ENCODE peak calls at places on chromosomes 12 and 14, in six cellular contexts. Q is WTC11, S is K562, D is HepG2, R is SK-N-SH, H is IMR-90. L is an unnamed sample.
A peak's percentile ranks its signal among the peaks of the same experiment; 100 is the strongest.

GRCh38 chr14:20302042-20302761 is 3.5 kb downstream of the TTC5 start:
- DNase-seq in Q (no peak), S (peak; percentile 44), D (no peak), R (no peak), H (peak; percentile 61), L (no peak)

GRCh38 chr12:21697829-21698630 is 40.4 kb upstream of the LDHB start:
- DNase-seq in Q (no peak), S (no peak), D (peak; percentile 7), R (peak; percentile 22), H (peak; percentile 48), L (peak; percentile 42)

GRCh38 chr12:29306682-29307081 is 74.3 kb downstream of the ERGIC2 start:
- DNase-seq in Q (no peak), S (no peak), D (no peak), R (no peak), H (no peak), L (no peak)

GRCh38 chr14:24198845-24199524 is 3.7 kb upstream of the TM9SF1 start:
- DNase-seq in Q (no peak), S (no peak), D (no peak), R (no peak), H (no peak), L (no peak)

GRCh38 chr14:64717870-64718269 is 13.6 kb downstream of the PLEKHG3 start:
- DNase-seq in Q (peak; percentile 10), S (no peak), D (no peak), R (no peak), H (peak; percentile 20), L (peak; percentile 56)

GRCh38 chr14:53183611-53184010 is 30.5 kb upstream of the DDHD1 start:
- DNase-seq in Q (no peak), S (no peak), D (no peak), R (no peak), H (no peak), L (no peak)

GRCh38 chr14:74636424-74637183 is 24.6 kb upstream of the LTBP2 start:
- DNase-seq in Q (no peak), S (no peak), D (no peak), R (no peak), H (no peak), L (no peak)

GRCh38 chr14:94940263-94940993 is 170.5 kb upstream of the GSC start:
- DNase-seq in Q (no peak), S (no peak), D (no peak), R (no peak), H (no peak), L (no peak)

GRCh38 chr12:57603758-57604453 is 718 bp upstream of the DTX3 start:
- DNase-seq in Q (no peak), S (no peak), D (no peak), R (no peak), H (peak; percentile 39), L (no peak)

GRCh38 chr12:26126340-26127284 is 1.8 kb upstream of the BHLHE41 start:
- DNase-seq in Q (peak; percentile 83), S (peak; percentile 49), D (peak; percentile 28), R (peak; percentile 90), H (peak; percentile 80), L (peak; percentile 78)

GRCh38 chr12:3199551-3200031 is 122.4 kb downstream of the TSPAN9 start:
- DNase-seq in Q (peak; percentile 52), S (no peak), D (no peak), R (peak; percentile 82), H (peak; percentile 59), L (peak; percentile 25)
- TF ChIP-seq USF2 in Q (peak; percentile 10), S (no peak), D (no peak), R (no peak), H (peak; percentile 40), L (no peak)

DNA sequence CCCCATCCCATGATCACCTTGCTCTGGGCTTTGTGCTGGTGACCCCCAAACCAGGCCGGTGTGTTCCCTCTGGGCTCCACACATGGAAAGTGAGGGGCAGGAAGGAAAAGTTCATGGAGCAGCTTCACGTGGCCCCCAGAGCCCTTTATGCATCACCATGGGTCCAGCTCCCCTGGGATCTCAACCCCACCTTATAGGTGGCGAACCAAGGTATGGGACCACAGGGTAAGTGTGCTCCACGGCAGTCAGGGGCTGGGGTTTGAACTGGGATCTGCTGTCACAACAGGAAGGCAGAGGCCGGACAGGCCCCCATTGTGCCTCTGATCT is 7.4 kb upstream of the BEGAIN start:
- DNase-seq in Q (peak; percentile 9), S (no peak), D (no peak), R (no peak), H (no peak), L (no peak)
- TF ChIP-seq USF2 in Q (no peak), S (no peak), D (no peak), R (no peak), H (no peak), L (no peak)

DNA sequence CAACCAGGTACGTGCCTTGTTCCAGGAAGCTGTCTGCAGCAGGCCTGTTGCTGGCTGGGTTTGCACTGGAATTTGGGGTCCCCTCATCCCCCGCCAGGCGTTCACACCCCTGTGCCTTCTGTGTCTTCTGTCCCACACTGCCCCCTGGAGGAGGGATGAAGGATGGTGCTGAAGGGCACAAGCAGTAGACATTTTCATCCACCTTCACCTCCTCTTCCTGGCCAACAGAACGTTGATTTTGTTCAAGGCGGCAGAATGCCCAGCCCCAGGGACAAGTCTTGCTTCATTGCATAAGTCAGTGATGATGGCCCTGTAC is 122.1 kb downstream of the CALM1 start:
- DNase-seq in Q (peak; percentile 79), S (peak; percentile 65), D (peak; percentile 53), R (no peak), H (peak; percentile 11), L (no peak)
- TF ChIP-seq USF2 in Q (no peak), S (no peak), D (no peak), R (no peak), H (no peak), L (no peak)

GRCh38 chr12:47102845-47103666 is 23.3 kb upstream of the AMIGO2 start:
- DNase-seq in Q (no peak), S (no peak), D (no peak), R (no peak), H (peak; percentile 95), L (no peak)

GRCh38 chr12:47102406-47102805 is 22.6 kb upstream of the AMIGO2 start:
- DNase-seq in Q (no peak), S (no peak), D (no peak), R (no peak), H (no peak), L (no peak)

GRCh38 chr12:47097276-47097896 is 17.6 kb upstream of the AMIGO2 start:
- DNase-seq in Q (no peak), S (no peak), D (no peak), R (no peak), H (peak; percentile 62), L (peak; percentile 83)

GRCh38 chr12:47098099-47098498 is 18.3 kb upstream of the AMIGO2 start:
- DNase-seq in Q (no peak), S (no peak), D (no peak), R (no peak), H (no peak), L (no peak)

GRCh38 chr12:47100146-47100545 is 20.4 kb upstream of the AMIGO2 start:
- DNase-seq in Q (no peak), S (no peak), D (no peak), R (no peak), H (peak; percentile 47), L (no peak)
- TF ChIP-seq USF2 in Q (no peak), S (no peak), D (no peak), R (no peak), H (no peak), L (no peak)

GRCh38 chr14:96478119-96478518 is 24.1 kb upstream of the PAPOLA start:
- DNase-seq in Q (no peak), S (no peak), D (no peak), R (no peak), H (no peak), L (no peak)

GRCh38 chr14:96479435-96480146 is 22.6 kb upstream of the PAPOLA start:
- DNase-seq in Q (no peak), S (no peak), D (peak; percentile 21), R (no peak), H (peak; percentile 44), L (no peak)

GRCh38 chr14:96482986-96483385 is 19.2 kb upstream of the PAPOLA start:
- DNase-seq in Q (no peak), S (no peak), D (no peak), R (peak; percentile 16), H (no peak), L (no peak)

GRCh38 chr14:96484391-96484790 is 17.8 kb upstream of the PAPOLA start:
- DNase-seq in Q (no peak), S (no peak), D (no peak), R (no peak), H (no peak), L (no peak)

GRCh38 chr14:96481731-96482314 is 20.4 kb upstream of the PAPOLA start:
- DNase-seq in Q (no peak), S (no peak), D (peak; percentile 49), R (no peak), H (no peak), L (no peak)
- TF ChIP-seq USF2 in Q (no peak), S (no peak), D (no peak), R (no peak), H (no peak), L (no peak)

GRCh38 chr14:56805992-56806737 is 4.1 kb downstream of the OTX2 start:
- DNase-seq in Q (no peak), S (no peak), D (no peak), R (no peak), H (no peak), L (no peak)

GRCh38 chr14:56807586-56808168 is 2.6 kb downstream of the OTX2 start:
- DNase-seq in Q (peak; percentile 26), S (no peak), D (no peak), R (no peak), H (no peak), L (no peak)

GRCh38 chr14:56810341-56810740 is at the start of gene OTX2:
- DNase-seq in Q (no peak), S (no peak), D (no peak), R (no peak), H (no peak), L (no peak)

GRCh38 chr14:56809262-56810215 is 740 bp downstream of the OTX2 start:
- DNase-seq in Q (peak; percentile 33), S (no peak), D (no peak), R (no peak), H (no peak), L (no peak)

GRCh38 chr14:56808314-56809201 is 1.7 kb downstream of the OTX2 start:
- DNase-seq in Q (peak; percentile 61), S (no peak), D (no peak), R (no peak), H (no peak), L (no peak)
- TF ChIP-seq USF2 in Q (no peak), S (no peak), D (no peak), R (no peak), H (no peak), L (no peak)

DNA sequence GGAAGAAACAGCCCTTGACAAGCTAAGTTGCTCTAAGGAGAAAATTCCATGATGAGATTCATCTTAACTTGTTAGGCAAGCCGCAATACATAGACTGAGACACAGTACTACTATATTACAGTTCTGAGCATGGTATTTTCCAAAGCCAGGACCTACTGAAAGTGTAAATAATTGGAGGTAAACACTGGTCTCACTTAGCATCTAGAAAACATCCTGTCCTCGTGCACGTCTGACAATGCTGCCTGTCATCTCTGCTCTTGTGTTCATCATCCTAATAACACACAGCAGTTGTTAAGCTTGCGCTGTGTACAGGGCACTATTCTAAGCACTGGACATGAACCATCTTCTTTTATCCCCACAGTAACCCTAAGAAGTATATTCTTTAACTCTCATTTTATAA is 64.2 kb downstream of the GNG2 start:
- DNase-seq in Q (no peak), S (no peak), D (no peak), R (no peak), H (no peak), L (no peak)
- TF ChIP-seq USF2 in Q (no peak), S (no peak), D (no peak), R (no peak), H (no peak), L (no peak)